ENCODE peak calls at places on chromosomes 7 and 10, in seven cellular contexts. E is keratinocyte, K is Panc1, P is transverse colon, T is A549, J is upper lobe of right lung, A is GM23338. B is an unnamed sample.
A peak's percentile ranks its signal among the peaks of the same experiment; 100 is the strongest.

GRCh38 chr10:90919683-90920574 is 958 bp downstream of the ANKRD1 start:
- DNase-seq in E (no peak), K (no peak), P (no peak), T (no peak), J (no peak), A (peak; percentile 25), B (no peak)

GRCh38 chr10:35614312-35614711 is 9.2 kb downstream of the GJD4 start:
- DNase-seq in E (no peak), K (no peak), P (no peak), T (no peak), J (no peak), A (no peak), B (no peak)

GRCh38 chr10:90087197-90088007 is 386.0 kb downstream of the KIF20B start:
- DNase-seq in E (peak; percentile 75), K (peak; percentile 27), P (no peak), T (peak; percentile 14), J (no peak), A (no peak), B (peak; percentile 79)

GRCh38 chr10:19651549-19651948 is 164.7 kb upstream of the PLXDC2 start:
- DNase-seq in E (peak; percentile 33), K (no peak), P (no peak), T (no peak), J (no peak), A (no peak), B (peak; percentile 81)

GRCh38 chr10:3165196-3165595 is 7.4 kb downstream of the PITRM1 start:
- DNase-seq in E (no peak), K (no peak), P (no peak), T (no peak), J (no peak), A (no peak), B (no peak)

GRCh38 chr10:63522129-63522687 is 1.0 kb downstream of the REEP3 start:
- DNase-seq in E (no peak), K (no peak), P (no peak), T (peak; percentile 33), J (no peak), A (no peak), B (no peak)

GRCh38 chr7:45407730-45408406 is 166.3 kb upstream of the ADCY1 start:
- DNase-seq in E (no peak), K (no peak), P (no peak), T (no peak), J (no peak), A (peak; percentile 85), B (no peak)

GRCh38 chr10:24645784-24646183 is 77.9 kb downstream of the ARHGAP21 start:
- DNase-seq in E (no peak), K (peak; percentile 20), P (no peak), T (no peak), J (no peak), A (no peak), B (no peak)

GRCh38 chr10:110629680-110630191 is 14.4 kb upstream of the RBM20 start:
- DNase-seq in E (peak; percentile 17), K (no peak), P (no peak), T (peak; percentile 77), J (no peak), A (no peak), B (peak; percentile 91)

GRCh38 chr10:27526242-27526641 is 22.1 kb downstream of the RAB18 start:
- DNase-seq in E (no peak), K (no peak), P (no peak), T (no peak), J (no peak), A (peak; percentile 12), B (no peak)

GRCh38 chr10:27525819-27526218 is 21.7 kb downstream of the RAB18 start:
- DNase-seq in E (no peak), K (no peak), P (no peak), T (peak; percentile 14), J (no peak), A (no peak), B (no peak)

GRCh38 chr10:27529010-27529783 is 25.1 kb downstream of the RAB18 start:
- DNase-seq in E (no peak), K (no peak), P (no peak), T (peak; percentile 59), J (no peak), A (no peak), B (no peak)

GRCh38 chr10:27530477-27530876 is 26.4 kb downstream of the RAB18 start:
- DNase-seq in E (no peak), K (no peak), P (no peak), T (no peak), J (no peak), A (no peak), B (no peak)

DNA sequence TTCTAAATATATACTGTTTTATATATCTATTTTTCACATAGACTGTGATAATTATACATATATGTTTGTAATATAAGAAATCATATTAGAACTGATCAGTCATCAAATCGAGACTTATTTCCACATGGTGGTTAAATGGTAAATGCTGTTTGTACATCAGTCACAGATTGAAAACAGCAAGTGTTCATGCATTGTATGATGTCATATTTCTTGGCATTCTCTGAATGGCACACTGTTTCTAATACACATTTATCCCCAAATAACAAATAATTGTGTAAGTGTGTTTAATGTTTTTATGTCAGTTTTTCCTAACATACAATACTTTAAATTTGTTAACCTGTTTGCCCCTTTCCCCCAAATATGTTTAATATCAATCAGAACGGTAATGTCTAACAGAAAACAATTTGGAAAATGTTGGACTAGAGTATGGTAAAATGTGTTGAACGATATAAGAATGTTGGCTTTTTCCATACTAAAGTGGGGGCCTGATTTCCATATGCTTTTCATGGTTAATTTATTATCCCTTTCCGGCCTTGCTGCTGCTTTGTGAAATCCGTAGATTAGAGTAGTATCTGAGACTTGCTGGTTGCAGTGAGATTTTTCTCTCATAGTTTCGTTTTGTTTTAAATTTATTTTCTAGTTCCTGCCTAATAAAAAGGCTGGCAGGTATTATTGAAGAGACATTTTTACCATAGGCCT is 23.6 kb downstream of the RAB18 start:
- DNase-seq in E (no peak), K (no peak), P (no peak), T (no peak), J (no peak), A (no peak), B (no peak)
- H3K27ac ChIP-seq in E (no peak overlapping the region), K (no peak overlapping the region), P (no peak overlapping the region), T (no peak overlapping the region), J (no peak overlapping the region), A (no peak overlapping the region), B (no peak overlapping the region)

GRCh38 chr10:5500910-5501309 is 1.5 kb upstream of the CALML5 start:
- DNase-seq in E (no peak), K (no peak), P (no peak), T (no peak), J (no peak), A (no peak), B (no peak)

GRCh38 chr10:5500162-5500670 is 846 bp upstream of the CALML5 start:
- DNase-seq in E (no peak), K (no peak), P (no peak), T (no peak), J (no peak), A (no peak), B (no peak)

GRCh38 chr10:5502903-5503835 is 3.8 kb upstream of the CALML5 start:
- DNase-seq in E (no peak), K (no peak), P (peak; percentile 76), T (no peak), J (no peak), A (no peak), B (peak; percentile 90)

GRCh38 chr10:5504146-5505072 is 5.0 kb upstream of the CALML5 start:
- DNase-seq in E (no peak), K (no peak), P (peak; percentile 8), T (no peak), J (peak; percentile 61), A (no peak), B (peak; percentile 63)

GRCh38 chr10:5501976-5502902 is 2.9 kb upstream of the CALML5 start:
- DNase-seq in E (no peak), K (no peak), P (peak; percentile 6), T (no peak), J (no peak), A (no peak), B (no peak)
- H3K27ac ChIP-seq in E (no peak overlapping the region), K (no peak overlapping the region), P (no peak overlapping the region), T (no peak overlapping the region), J (no peak overlapping the region), A (no peak overlapping the region), B (no peak overlapping the region)

GRCh38 chr7:119252962-119253361 is 1020.0 kb upstream of the KCND2 start:
- DNase-seq in E (no peak), K (no peak), P (no peak), T (no peak), J (no peak), A (no peak), B (no peak)
- H3K27ac ChIP-seq in E (no peak overlapping the region), K (no peak overlapping the region), P (no peak overlapping the region), T (no peak overlapping the region), J (no peak overlapping the region), A (no peak overlapping the region), B (no peak overlapping the region)

DNA sequence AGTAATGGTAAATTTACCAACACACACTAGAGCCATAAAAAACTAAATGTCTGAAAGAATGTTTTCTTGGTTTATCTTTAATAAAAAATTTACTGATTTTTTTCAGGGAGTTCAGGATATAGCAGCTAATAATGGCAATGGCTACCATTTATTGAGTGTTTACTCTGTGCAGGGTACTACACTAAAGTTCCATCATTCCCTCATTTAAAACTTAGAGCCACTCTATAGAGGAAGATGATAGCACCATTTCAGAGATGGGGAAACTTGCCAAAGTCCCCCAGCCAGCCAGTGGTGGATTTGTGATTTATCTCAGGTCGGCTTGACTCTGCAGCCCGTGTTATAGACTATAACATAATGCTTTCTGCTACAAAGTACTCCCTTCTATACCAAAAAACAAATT is 86.6 kb downstream of the LSMEM1 start:
- DNase-seq in E (no peak), K (no peak), P (no peak), T (no peak), J (no peak), A (no peak), B (no peak)
- H3K27ac ChIP-seq in E (no peak overlapping the region), K (no peak overlapping the region), P (peak overlapping the region; percentile 59), T (no peak overlapping the region), J (no peak overlapping the region), A (no peak overlapping the region), B (no peak overlapping the region)

DNA sequence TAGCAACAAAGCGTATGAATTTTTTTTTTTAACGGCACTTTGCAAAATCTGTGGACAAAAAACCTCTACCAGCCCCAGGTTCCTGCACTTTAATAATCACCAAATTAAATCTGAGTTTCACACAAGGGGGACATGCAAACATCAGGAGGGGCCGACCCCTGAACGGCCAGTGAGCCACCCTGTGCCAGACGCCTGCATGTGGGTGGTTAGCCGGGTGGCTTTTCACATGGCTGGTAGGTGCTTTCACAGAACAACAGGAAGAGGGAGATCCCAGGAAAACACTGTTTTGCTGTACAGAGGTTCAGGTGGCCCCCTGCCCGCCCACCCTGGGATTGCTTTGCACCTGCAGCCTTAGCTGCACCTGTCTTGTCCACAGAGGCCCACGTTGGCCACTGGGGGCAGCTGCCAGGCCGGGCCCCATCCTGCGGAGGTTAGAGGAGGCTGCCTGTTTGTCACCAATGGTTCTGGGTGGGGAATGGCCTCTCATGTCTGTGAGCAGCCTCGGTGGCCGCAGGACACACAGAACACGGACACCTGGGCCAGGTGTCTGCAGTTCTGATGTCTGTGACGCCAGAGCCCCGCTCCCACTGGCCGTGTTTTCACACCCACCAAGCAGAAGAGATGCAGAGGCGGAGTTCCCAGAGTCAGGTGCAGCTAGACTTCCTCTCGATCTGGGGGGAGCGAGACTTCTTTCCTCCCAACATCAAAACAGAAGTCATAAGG is 107.7 kb downstream of the FAM53B start:
- DNase-seq in E (no peak), K (no peak), P (no peak), T (no peak), J (no peak), A (no peak), B (no peak)
- H3K27ac ChIP-seq in E (no peak overlapping the region), K (no peak overlapping the region), P (no peak overlapping the region), T (no peak overlapping the region), J (no peak overlapping the region), A (no peak overlapping the region), B (no peak overlapping the region)